ENCODE peak calls at places on chromosomes 1 and 21, in eight cellular contexts. F, B, U, W, P, G, R and L are unnamed samples.

GRCh38 chr1:97778718-97779117 is 142.1 kb downstream of the DPYD start:
- DNase-seq in F (no peak), B (no peak), U (peak), W (no peak), P (no peak), G (no peak), R (no peak), L (no peak)

GRCh38 chr1:200900877-200901276 is 6.2 kb downstream of the INAVA start:
- DNase-seq in F (no peak), B (no peak), U (no peak), W (no peak), P (no peak), G (no peak), R (no peak), L (no peak)

GRCh38 chr1:78839704-78840277 is 166.7 kb downstream of the ADGRL4 start:
- DNase-seq in F (no peak), B (no peak), U (peak), W (peak), P (peak), G (no peak), R (no peak), L (peak)

GRCh38 chr1:58689167-58689566 is 10.7 kb downstream of the MYSM1 start:
- DNase-seq in F (no peak), B (no peak), U (no peak), W (no peak), P (no peak), G (no peak), R (no peak), L (no peak)

GRCh38 chr1:220339581-220339980 is 67.3 kb upstream of the RAB3GAP2 start:
- DNase-seq in F (no peak), B (no peak), U (no peak), W (no peak), P (peak), G (no peak), R (no peak), L (no peak)

GRCh38 chr1:207858271-207858670 is 52.7 kb downstream of the CD34 start:
- DNase-seq in F (no peak), B (no peak), U (no peak), W (no peak), P (no peak), G (no peak), R (no peak), L (no peak)

GRCh38 chr1:2607681-2608041 is 21.1 kb downstream of the PRXL2B start:
- DNase-seq in F (peak), B (no peak), U (no peak), W (no peak), P (no peak), G (no peak), R (no peak), L (no peak)

GRCh38 chr21:31957631-31958030 is 84.8 kb downstream of the HUNK start:
- DNase-seq in F (no peak), B (no peak), U (no peak), W (no peak), P (no peak), G (no peak), R (no peak), L (no peak)

GRCh38 chr1:7954683-7955082 is 6.8 kb upstream of the PARK7 start:
- DNase-seq in F (no peak), B (no peak), U (no peak), W (no peak), P (no peak), G (no peak), R (no peak), L (no peak)

GRCh38 chr1:201610806-201611205 is 71.9 kb downstream of the NAV1 start:
- DNase-seq in F (no peak), B (no peak), U (no peak), W (no peak), P (no peak), G (no peak), R (no peak), L (no peak)

GRCh38 chr1:117632269-117633067 is 26.6 kb downstream of the TENT5C start:
- DNase-seq in F (peak), B (no peak), U (peak), W (no peak), P (no peak), G (no peak), R (no peak), L (no peak)

GRCh38 chr1:8121261-8122159 is 95.4 kb upstream of the ERRFI1 start:
- DNase-seq in F (peak), B (no peak), U (peak), W (peak), P (no peak), G (no peak), R (no peak), L (peak)

GRCh38 chr21:34613679-34614442 is 1.1 kb downstream of the RCAN1 start:
- DNase-seq in F (peak), B (no peak), U (peak), W (peak), P (no peak), G (no peak), R (no peak), L (no peak)

GRCh38 chr1:93554883-93555872 is 107.3 kb downstream of the FNBP1L start:
- DNase-seq in F (no peak), B (no peak), U (no peak), W (no peak), P (no peak), G (no peak), R (no peak), L (no peak)

GRCh38 chr1:7069888-7070287 is 284.6 kb downstream of the CAMTA1 start:
- DNase-seq in F (no peak), B (no peak), U (no peak), W (no peak), P (no peak), G (no peak), R (no peak), L (no peak)

GRCh38 chr1:50023292-50024159 is at the start of gene AGBL4:
- DNase-seq in F (peak), B (no peak), U (peak), W (peak), P (peak), G (no peak), R (no peak), L (no peak)

DNA sequence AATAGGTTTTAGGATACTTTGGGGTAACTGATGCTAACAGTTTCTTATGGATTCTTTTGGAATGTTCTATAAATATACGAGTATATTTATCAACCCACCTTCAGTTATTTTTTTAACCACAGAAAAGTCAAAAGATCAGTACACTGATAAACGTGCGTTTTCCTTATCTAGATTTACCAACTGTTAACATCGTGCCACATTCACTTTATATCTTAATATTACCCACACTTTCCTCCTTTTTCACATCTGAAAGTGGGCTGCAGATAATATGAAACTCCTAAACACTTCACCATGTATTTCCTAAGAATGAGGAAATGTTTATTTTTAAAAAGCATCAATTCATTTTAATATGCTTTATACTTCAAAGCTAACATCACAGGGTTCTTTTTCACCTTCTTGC is 7.7 kb downstream of the ATF6 start:
- DNase-seq in F (no peak), B (no peak), U (no peak), W (no peak), P (no peak), G (no peak), R (no peak), L (no peak)
- H3K4me3 ChIP-seq in F (no peak), B (no peak), U (no peak), W (no peak), P (no peak), G (no peak), R (no peak), L (no peak)

GRCh38 chr1:155934097-155934932 is at the start of gene KHDC4:
- DNase-seq in F (peak), B (peak), U (peak), W (peak), P (peak), G (peak), R (peak), L (peak)

GRCh38 chr1:155933591-155934096 is 569 bp downstream of the KHDC4 start:
- DNase-seq in F (no peak), B (no peak), U (no peak), W (no peak), P (no peak), G (no peak), R (no peak), L (no peak)

GRCh38 chr1:155932085-155932484 is 2.1 kb downstream of the KHDC4 start:
- DNase-seq in F (no peak), B (no peak), U (peak), W (no peak), P (no peak), G (no peak), R (no peak), L (no peak)

GRCh38 chr1:155931332-155932038 is 2.7 kb downstream of the KHDC4 start:
- DNase-seq in F (no peak), B (no peak), U (peak), W (no peak), P (no peak), G (no peak), R (no peak), L (no peak)

GRCh38 chr1:155932487-155932886 is 1.7 kb downstream of the KHDC4 start:
- DNase-seq in F (no peak), B (no peak), U (peak), W (no peak), P (no peak), G (no peak), R (no peak), L (peak)
- H3K4me3 ChIP-seq in F (no peak), B (no peak), U (no peak), W (peak), P (peak), G (no peak), R (peak), L (no peak)

GRCh38 chr1:248802454-248802853 is 23.3 kb downstream of the SH3BP5L start:
- DNase-seq in F (no peak), B (no peak), U (no peak), W (no peak), P (no peak), G (no peak), R (no peak), L (peak)

GRCh38 chr1:248805905-248806304 is 19.8 kb downstream of the SH3BP5L start:
- DNase-seq in F (no peak), B (no peak), U (no peak), W (no peak), P (no peak), G (no peak), R (no peak), L (no peak)

GRCh38 chr1:248804771-248805681 is 20.7 kb downstream of the SH3BP5L start:
- DNase-seq in F (no peak), B (no peak), U (no peak), W (no peak), P (no peak), G (no peak), R (no peak), L (no peak)

GRCh38 chr1:248800459-248800858 is 25.3 kb downstream of the SH3BP5L start:
- DNase-seq in F (no peak), B (no peak), U (no peak), W (no peak), P (no peak), G (no peak), R (no peak), L (no peak)
- H3K4me3 ChIP-seq in F (no peak), B (no peak), U (no peak), W (no peak), P (no peak), G (no peak), R (no peak), L (no peak)

GRCh38 chr1:181095763-181096184 is 7.3 kb downstream of the IER5 start:
- DNase-seq in F (no peak), B (no peak), U (no peak), W (no peak), P (no peak), G (no peak), R (no peak), L (no peak)
- H3K4me3 ChIP-seq in F (no peak), B (no peak), U (no peak), W (no peak), P (no peak), G (no peak), R (no peak), L (no peak)

DNA sequence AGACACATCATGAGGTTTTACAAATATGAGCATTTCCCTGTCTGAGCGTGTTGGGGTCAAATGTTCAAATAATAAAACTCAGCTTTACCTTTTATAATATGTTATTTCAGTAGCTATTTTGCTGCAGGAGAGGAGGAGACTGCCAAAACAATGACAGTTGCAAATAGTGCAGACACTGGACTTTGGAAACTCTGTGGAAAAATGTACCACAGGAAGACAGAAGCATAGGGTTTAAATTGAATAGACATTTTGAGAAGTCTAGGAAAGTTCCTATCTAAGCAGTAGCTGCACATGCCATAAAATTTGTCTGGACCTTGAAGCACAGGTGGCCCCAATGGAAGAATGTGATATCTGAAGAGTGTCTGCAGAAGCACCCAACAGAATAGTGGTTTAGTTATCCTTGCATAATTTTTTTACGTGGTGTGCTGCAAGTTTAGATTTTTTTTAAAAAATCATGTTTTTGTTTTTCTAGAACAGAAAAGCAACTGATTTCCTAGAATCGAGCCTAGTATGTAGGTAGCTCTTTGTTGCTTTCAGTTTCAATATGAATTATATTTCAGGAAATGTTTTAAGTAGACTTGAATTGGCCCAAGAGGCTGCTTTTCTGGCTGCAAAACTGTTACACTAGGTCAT is 14.0 kb upstream of the GBP5 start:
- DNase-seq in F (no peak), B (no peak), U (no peak), W (no peak), P (no peak), G (no peak), R (no peak), L (no peak)
- H3K4me3 ChIP-seq in F (peak), B (peak), U (no peak), W (no peak), P (no peak), G (no peak), R (no peak), L (no peak)

DNA sequence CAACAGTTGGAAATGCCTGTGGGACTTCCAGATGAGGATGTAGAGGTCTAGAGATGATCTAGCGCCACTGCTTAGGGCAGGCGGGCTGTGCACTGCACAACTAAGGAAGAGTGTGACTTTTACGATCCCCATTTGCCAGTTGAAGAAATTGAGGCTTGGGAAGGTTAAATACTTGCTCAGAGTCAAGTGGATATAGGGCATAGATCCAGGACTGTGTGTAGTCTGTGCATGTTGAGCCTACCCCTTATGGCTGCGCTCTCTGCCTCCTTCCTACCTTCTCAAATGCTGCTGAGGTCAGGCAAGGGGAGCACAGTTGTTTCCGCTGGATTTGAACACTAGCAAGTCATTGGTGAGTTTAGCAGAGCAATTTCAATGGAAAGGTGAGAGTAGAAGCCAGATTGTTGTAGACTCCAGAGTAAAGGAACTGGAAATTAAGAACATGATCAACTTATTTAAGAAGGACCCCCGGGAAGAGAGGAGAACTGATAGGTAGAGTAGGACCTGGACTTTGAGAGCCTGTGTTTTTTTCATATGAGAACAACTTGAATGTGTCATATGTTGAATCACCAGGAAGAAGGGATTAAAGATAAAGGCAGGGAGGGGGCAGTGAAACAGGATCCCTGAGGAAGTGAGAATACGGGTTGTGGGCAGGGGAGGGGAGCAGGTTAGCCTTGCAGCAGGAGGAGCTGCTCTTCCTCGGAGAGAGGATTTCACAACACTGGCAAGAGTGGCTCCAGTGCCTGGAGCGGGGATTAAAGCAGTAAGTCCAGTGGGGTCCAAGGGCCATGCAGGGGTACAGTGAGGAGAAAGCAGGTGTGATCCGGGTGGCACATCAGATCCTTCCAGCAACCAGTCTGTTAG is 2.7 kb downstream of the CAPN2 start:
- DNase-seq in F (no peak), B (no peak), U (peak), W (peak), P (no peak), G (peak), R (peak), L (no peak)
- H3K4me3 ChIP-seq in F (no peak), B (no peak), U (peak), W (peak), P (no peak), G (peak), R (peak), L (no peak)

DNA sequence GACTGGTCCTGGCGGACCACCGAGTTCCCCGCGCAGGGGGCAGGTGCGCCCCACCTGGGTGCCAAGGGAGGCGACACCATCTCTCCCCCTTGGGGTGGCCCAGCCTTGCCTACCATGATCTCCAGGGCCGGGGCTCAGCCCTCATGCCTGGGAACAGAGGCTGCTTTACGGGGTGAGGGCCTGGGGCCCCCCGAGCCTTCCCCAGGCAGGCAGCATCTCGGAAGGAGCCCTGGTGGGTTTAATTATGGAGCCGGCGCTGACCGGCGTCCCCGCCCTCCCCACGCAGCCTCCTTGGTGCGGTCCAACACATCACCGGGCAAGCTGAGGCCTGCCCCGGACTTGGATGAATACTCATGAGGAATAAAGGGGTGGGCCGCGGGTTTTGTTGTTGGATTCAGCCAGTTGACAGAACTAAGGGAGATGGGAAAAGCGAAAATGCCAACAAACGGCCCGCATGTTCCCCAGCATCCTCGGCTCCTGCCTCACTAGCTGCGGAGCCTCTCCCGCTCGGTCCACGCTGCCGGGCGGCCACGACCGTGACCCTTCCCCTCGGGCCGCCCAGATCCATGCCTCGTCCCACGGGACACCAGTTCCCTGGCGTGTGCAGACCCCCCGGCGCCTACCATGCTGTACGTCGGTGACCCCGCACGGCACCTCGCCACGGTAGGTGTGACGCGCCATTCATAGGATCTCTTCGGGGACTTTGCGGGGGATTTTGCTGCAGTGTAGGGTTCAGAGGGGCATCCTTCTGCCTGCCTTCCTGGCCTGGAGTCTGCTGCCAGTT is 38.2 kb downstream of the TP73 start:
- DNase-seq in F (no peak), B (no peak), U (peak), W (peak), P (no peak), G (no peak), R (peak), L (no peak)
- H3K4me3 ChIP-seq in F (no peak), B (no peak), U (peak), W (no peak), P (no peak), G (no peak), R (peak), L (no peak)

GRCh38 chr21:28632718-28633408 is 359.8 kb downstream of the LTN1 start:
- DNase-seq in F (no peak), B (no peak), U (peak), W (no peak), P (peak), G (peak), R (peak), L (no peak)
- H3K4me3 ChIP-seq in F (no peak), B (no peak), U (no peak), W (no peak), P (no peak), G (no peak), R (no peak), L (no peak)

GRCh38 chr1:20291621-20292020 is 946 bp downstream of the VWA5B1 start:
- DNase-seq in F (no peak), B (no peak), U (no peak), W (no peak), P (no peak), G (no peak), R (no peak), L (no peak)

GRCh38 chr1:20285510-20285909 is 5.2 kb upstream of the VWA5B1 start:
- DNase-seq in F (no peak), B (no peak), U (no peak), W (no peak), P (no peak), G (no peak), R (no peak), L (no peak)

DNA sequence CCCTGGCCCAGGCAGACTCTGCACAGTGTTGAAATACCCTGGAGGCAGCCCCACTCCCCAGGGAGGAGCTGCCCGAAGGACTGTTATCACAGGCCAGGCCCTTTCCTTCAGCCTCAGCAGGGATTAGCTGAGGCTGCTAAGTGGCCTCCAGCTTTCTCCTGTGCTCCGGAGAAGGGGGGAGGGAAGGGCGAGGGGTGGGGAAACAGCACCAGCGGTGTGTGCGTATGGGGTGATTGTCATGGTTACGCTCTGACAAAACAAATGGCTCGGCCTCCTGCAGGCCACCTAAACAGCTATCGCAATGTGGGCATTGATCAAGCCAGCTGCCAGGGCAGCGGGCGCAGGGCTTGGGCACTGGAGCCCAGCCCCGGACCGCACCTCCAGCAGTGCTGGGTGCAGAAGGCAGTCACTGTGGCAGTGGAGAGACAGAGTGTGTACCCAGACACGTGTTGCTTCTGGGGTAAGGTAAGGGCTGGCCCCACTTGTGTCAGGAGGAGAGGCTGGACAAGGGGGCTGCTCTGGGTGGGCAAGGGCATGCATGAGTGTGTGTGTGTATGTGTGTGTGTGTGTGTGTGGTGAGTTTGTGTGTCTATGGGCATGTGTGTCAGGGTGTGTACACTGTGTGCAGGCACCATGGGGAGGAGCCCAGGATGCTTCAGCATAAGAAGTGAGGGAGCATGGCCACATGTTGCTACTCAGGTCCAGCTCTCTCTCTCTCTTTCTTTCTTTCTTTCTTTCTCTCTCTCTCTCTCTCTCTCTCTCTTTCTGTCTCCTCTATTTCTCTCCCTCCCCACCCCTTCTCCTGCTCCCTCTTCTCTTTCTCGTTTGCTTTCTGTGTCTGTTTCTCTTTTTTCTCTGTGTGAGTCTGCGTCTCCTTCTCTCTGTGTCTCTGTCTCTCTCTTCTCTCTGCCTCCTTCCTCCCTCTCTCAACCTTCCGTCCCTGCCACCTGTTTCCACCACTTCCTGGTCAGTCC is at the start of gene VWA5B1:
- DNase-seq in F (no peak), B (no peak), U (no peak), W (peak), P (peak), G (no peak), R (no peak), L (no peak)
- H3K4me3 ChIP-seq in F (no peak), B (no peak), U (no peak), W (no peak), P (peak), G (no peak), R (no peak), L (no peak)